ENCODE peak calls at places on chromosomes 6 and 20, in four cellular contexts. C is A673; J is CD4-positive, CD25-positive, alpha-beta regulatory T cell; U is mucosa of descending colon. O is an unnamed sample. For H3K9me3, the result is how much of the 10 kb centered on the place peaks cover.

GRCh38 chr20:12171927-12172581 is 254.4 kb downstream of the BTBD3 start:
- DNase-seq in J (no peak), U (no peak), C (no peak), O (no peak)

GRCh38 chr20:41047975-41048305 is 19.3 kb downstream of the TOP1 start:
- DNase-seq in J (peak), U (no peak), C (peak), O (no peak)

GRCh38 chr6:149991838-149992237 is 28.1 kb downstream of the ULBP1 start:
- DNase-seq in U (no peak), C (no peak), J (no peak), O (no peak)

GRCh38 chr6:14292119-14292518 is 174.5 kb downstream of the CD83 start:
- DNase-seq in U (no peak), J (no peak), C (no peak), O (no peak)

GRCh38 chr6:119978274-119978889 is 628.8 kb upstream of the MAN1A1 start:
- DNase-seq in U (peak), C (peak), J (no peak), O (no peak)

GRCh38 chr6:68313911-68314310 is 321.2 kb upstream of the ADGRB3 start:
- DNase-seq in C (peak), U (no peak), J (no peak), O (no peak)

GRCh38 chr6:90109141-90109540 is 187.5 kb downstream of the BACH2 start:
- DNase-seq in U (no peak), J (no peak), C (no peak), O (no peak)

GRCh38 chr6:108896111-108896661 is 48.0 kb downstream of the ARMC2 start:
- DNase-seq in C (no peak), U (no peak), J (peak), O (no peak)

GRCh38 chr6:17519120-17519519 is 81.0 kb upstream of the FAM8A1 start:
- DNase-seq in U (no peak), C (no peak), J (no peak), O (no peak)

GRCh38 chr20:50931306-50932015 is at the start of gene ADNP:
- DNase-seq in J (peak), U (peak), C (peak), O (peak)

GRCh38 chr6:43668151-43669028 is 19.2 kb downstream of the MRPS18A start:
- DNase-seq in U (peak), J (peak), C (peak), O (no peak)

GRCh38 chr6:30687659-30688431 is 1.4 kb upstream of the PPP1R18 start:
- DNase-seq in C (no peak), J (no peak), U (no peak), O (no peak)

GRCh38 chr6:159212026-159212425 is 42.8 kb downstream of the FNDC1 start:
- DNase-seq in U (no peak), C (peak), J (no peak), O (no peak)

GRCh38 chr6:99588618-99589289 is 17.9 kb upstream of the PRDM13 start:
- DNase-seq in U (peak), J (peak), C (peak), O (peak)

GRCh38 chr6:80211295-80211694 is 104.8 kb downstream of the BCKDHB start:
- DNase-seq in J (no peak), C (no peak), U (no peak), O (no peak)

GRCh38 chr6:91691449-91691848 is 1104.6 kb upstream of the MAP3K7 start:
- DNase-seq in C (no peak), U (no peak), J (no peak), O (no peak)

GRCh38 chr20:58048096-58048702 is 180.3 kb downstream of the ANKRD60 start:
- DNase-seq in C (peak), J (no peak), U (peak), O (no peak)

GRCh38 chr6:110626442-110626841 is 150.0 kb upstream of the SLC22A16 start:
- DNase-seq in C (no peak), J (no peak), U (no peak), O (no peak)

DNA sequence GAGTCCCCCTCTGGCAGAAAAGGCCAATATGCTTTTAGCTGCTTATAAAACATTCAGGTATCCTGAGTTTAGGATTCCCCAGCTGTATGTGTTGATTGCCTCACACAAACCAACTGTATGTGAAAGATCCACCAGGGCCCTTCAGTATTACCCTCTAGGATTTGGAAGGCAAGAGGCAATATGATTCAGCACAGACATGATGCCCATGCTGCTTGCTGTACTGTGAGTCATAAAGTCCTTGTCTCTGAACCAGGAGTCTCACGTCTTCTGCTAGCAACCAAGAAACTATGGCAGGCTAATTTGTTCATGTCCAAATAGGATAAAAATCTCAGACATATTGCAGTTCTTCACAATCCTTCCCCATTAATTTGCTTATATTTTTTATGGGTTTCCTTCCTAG is 789.2 kb upstream of the SLC35B3 start:
- DNase-seq in C (no peak), J (no peak), U (no peak), O (no peak)
- H3K9me3 ChIP-seq in C (under half), J (under half), U (under half), O (under half)

GRCh38 chr20:56069016-56069415 is 63.7 kb upstream of the CBLN4 start:
- DNase-seq in C (no peak), J (no peak), U (no peak), O (no peak)
- H3K9me3 ChIP-seq in C (under half), J (under half), U (under half), O (under half)

DNA sequence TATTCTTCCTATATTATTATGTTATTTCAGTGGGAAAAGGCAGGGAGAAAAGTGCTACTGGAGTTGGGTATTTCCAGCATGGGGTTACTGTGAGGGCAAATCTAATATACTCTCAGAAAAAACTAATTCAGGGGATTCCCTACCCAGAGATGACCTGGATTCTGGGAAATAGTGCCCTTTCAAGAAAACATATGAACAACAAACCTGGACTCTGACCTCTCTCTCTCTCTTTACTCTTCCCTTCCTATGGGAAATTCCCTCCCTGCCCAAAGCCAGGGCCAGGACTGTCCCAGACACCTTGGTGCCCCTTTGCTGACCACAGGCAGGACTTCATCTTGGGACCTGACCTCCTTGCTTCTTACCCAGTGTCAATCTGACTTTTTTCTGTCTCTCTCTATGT is 1.6 kb upstream of the UBD start:
- DNase-seq in U (no peak), J (no peak), C (no peak), O (no peak)
- H3K9me3 ChIP-seq in U (under half), J (under half), C (under half), O (under half)

GRCh38 chr6:7414811-7415210 is 25.2 kb downstream of the RIOK1 start:
- DNase-seq in C (no peak), U (no peak), J (no peak), O (no peak)
- H3K9me3 ChIP-seq in C (under half), U (under half), J (under half), O (under half)

GRCh38 chr6:26651382-26651781 is 8.2 kb downstream of the ZNF322 start:
- DNase-seq in U (no peak), J (no peak), C (no peak), O (no peak)

GRCh38 chr6:26640806-26641205 is 18.7 kb downstream of the ZNF322 start:
- DNase-seq in J (no peak), C (no peak), U (no peak), O (no peak)

DNA sequence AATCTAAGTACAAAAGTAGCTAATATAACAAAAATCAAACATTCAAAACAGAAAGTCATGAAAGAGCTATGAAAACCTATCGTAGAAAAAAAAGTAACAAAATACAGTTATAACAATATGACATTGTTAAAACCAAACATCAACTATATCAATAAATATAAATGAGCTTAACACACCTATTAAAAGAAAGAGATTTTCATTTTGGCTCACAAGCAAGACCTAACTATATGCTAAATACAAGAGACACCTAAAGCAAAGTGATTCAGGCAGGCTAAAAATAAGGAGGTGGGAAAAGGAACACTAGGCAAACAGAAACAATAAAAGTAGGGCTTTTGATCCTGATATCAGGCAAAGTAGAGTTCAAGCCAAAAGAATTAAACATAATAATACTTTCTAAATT is 13.5 kb downstream of the ZNF322 start:
- DNase-seq in C (no peak), J (no peak), U (no peak), O (no peak)
- H3K9me3 ChIP-seq in C (under half), J (half or more), U (under half), O (under half)

GRCh38 chr6:22716721-22717120 is 147.4 kb downstream of the HDGFL1 start:
- DNase-seq in C (no peak), U (peak), J (no peak), O (no peak)
- H3K9me3 ChIP-seq in C (under half), U (under half), J (under half), O (under half)

GRCh38 chr6:148681666-148682065 is 65.2 kb upstream of the UST start:
- DNase-seq in U (no peak), C (no peak), J (no peak), O (no peak)

GRCh38 chr6:148678682-148679081 is 68.1 kb upstream of the UST start:
- DNase-seq in C (no peak), U (no peak), J (no peak), O (no peak)

GRCh38 chr6:148682252-148682651 is 64.6 kb upstream of the UST start:
- DNase-seq in C (no peak), J (no peak), U (no peak), O (no peak)

GRCh38 chr6:148682990-148683389 is 63.8 kb upstream of the UST start:
- DNase-seq in C (no peak), J (no peak), U (no peak), O (no peak)

DNA sequence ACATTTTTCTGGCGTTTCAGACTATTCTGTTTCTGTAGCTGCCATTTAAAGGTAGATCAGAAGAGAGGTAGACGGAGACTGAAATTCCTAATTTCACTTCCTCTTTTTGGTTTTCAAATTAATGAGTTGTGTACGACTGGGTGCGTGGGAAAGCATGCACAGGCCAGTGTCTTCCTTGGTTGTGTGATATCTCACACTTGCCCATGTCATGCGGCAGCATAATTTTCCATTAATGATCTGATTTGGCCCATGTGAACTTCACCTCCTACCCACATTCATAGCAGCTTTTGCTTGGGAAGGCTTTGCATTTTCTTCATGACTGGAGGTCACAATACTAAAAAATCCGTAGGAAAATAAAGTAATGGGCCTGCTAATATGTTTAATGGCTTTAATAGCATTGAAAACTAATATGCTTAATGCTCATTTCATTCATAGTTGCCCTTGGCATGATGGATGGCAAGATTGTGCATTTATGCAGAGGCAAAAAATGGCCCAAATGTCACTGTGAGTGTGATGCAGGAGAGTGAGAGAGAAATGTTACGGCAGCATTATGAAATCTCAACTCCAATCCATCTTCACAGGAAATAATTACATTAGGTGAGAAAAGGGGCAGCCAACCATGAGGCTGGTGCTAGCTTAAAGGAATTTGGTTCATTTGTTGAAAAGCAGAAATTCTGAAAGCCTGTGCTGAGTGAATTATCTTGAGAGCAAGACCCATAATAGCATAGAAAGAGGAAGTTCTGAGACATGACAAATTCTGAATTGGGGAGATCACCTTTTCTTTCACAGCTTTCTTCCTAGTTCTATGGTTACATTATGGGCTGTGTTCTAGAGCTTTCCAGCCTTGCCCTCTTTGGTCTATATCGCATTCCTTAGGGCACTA is 69.0 kb upstream of the UST start:
- DNase-seq in U (no peak), C (no peak), J (no peak), O (no peak)
- H3K9me3 ChIP-seq in U (under half), C (under half), J (under half), O (under half)

GRCh38 chr20:39835040-39835842 is 853.8 kb downstream of the MAFB start:
- DNase-seq in U (no peak), J (no peak), C (no peak), O (no peak)

GRCh38 chr20:39839406-39840119 is 849.5 kb downstream of the MAFB start:
- DNase-seq in J (no peak), U (no peak), C (no peak), O (no peak)
- H3K9me3 ChIP-seq in J (under half), U (under half), C (under half), O (under half)

DNA sequence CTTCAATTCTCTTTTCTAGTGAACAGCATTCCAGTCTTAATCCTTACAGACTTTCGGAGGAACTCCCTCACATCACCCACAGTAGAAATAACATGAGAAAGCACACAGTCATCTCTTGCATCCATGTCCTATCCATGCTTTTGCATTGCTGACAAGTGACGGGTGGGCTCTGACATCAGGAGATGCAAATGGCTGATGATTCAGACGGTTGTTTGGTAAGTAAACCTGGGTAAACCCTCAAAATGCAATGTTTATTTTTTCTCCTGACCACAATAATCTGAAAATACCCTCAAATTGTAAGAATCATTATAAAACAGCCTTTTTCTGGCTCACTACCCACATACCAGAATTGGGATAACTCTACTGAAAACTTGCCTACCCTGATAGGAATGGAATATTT is 792.0 kb downstream of the MAFB start:
- DNase-seq in J (no peak), U (no peak), C (no peak), O (no peak)
- H3K9me3 ChIP-seq in J (under half), U (under half), C (under half), O (under half)

GRCh38 chr6:164230804-164231203 is 816.3 kb downstream of the QKI start:
- DNase-seq in U (no peak), J (no peak), C (no peak), O (no peak)

GRCh38 chr6:164227952-164228522 is 813.5 kb downstream of the QKI start:
- DNase-seq in U (no peak), J (no peak), C (no peak), O (no peak)

DNA sequence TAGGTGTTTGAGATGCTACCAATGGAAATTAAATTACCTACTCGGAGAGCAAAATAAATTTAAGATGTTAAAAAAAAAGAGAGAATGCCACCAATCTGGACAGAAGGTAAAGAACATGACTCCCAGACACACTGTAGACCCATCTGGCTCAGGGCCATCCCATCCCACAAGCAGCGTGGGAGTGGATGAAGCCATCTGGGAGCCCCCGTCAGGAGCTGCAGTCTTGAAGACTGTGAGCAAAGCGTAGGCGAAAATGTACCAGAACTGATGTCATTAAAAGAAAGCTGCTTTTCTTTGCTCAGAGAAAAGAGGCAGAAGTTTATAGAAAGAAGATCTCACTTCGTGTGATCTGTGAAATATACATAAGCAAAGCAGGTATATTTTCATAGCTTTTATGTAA is 815.7 kb downstream of the QKI start:
- DNase-seq in U (no peak), J (no peak), C (no peak), O (no peak)
- H3K9me3 ChIP-seq in U (under half), J (under half), C (under half), O (under half)

O was measured in T-helper 17 cell.